ENCODE peak calls at places on chromosomes 12 and 14, in ten cellular contexts. One of them, this sample, is unnamed.

GRCh38 chr12:132194056-132194455 is 49.8 kb downstream of the NOC4L start:
- DNase-seq in OCI-LY7: peak
- DNase-seq in adrenal gland: no peak
- DNase-seq in PC-3: no peak
- DNase-seq in progenitor cell of endocrine pancreas: no peak
- DNase-seq in A549: peak
- DNase-seq in lower lobe of right lung: no peak
- DNase-seq in spleen: no peak
- DNase-seq in pancreas: no peak
- DNase-seq in body of pancreas: no peak
- DNase-seq in this sample: no peak

GRCh38 chr14:58677996-58678395 is 40.2 kb downstream of the DACT1 start:
- DNase-seq in OCI-LY7: no peak
- DNase-seq in adrenal gland: no peak
- DNase-seq in PC-3: no peak
- DNase-seq in progenitor cell of endocrine pancreas: no peak
- DNase-seq in A549: no peak
- DNase-seq in lower lobe of right lung: no peak
- DNase-seq in spleen: no peak
- DNase-seq in pancreas: no peak
- DNase-seq in body of pancreas: no peak
- DNase-seq in this sample: no peak

GRCh38 chr12:31728289-31728916 is 418 bp downstream of the AMN1 start:
- DNase-seq in OCI-LY7: peak
- DNase-seq in adrenal gland: peak
- DNase-seq in PC-3: no peak
- DNase-seq in progenitor cell of endocrine pancreas: no peak
- DNase-seq in A549: peak
- DNase-seq in lower lobe of right lung: peak
- DNase-seq in spleen: no peak
- DNase-seq in pancreas: peak
- DNase-seq in body of pancreas: peak
- DNase-seq in this sample: peak

GRCh38 chr14:31020834-31021575 is 4.4 kb upstream of the AP4S1 start:
- DNase-seq in OCI-LY7: no peak
- DNase-seq in adrenal gland: no peak
- DNase-seq in PC-3: no peak
- DNase-seq in progenitor cell of endocrine pancreas: no peak
- DNase-seq in A549: no peak
- DNase-seq in lower lobe of right lung: no peak
- DNase-seq in spleen: no peak
- DNase-seq in pancreas: no peak
- DNase-seq in body of pancreas: no peak
- DNase-seq in this sample: no peak

GRCh38 chr14:103061482-103061976 is 4.2 kb upstream of the CDC42BPB start:
- DNase-seq in OCI-LY7: no peak
- DNase-seq in adrenal gland: no peak
- DNase-seq in PC-3: no peak
- DNase-seq in progenitor cell of endocrine pancreas: no peak
- DNase-seq in A549: no peak
- DNase-seq in lower lobe of right lung: no peak
- DNase-seq in spleen: peak
- DNase-seq in pancreas: no peak
- DNase-seq in body of pancreas: no peak
- DNase-seq in this sample: no peak

GRCh38 chr14:73290279-73290678 is 53.0 kb downstream of the PAPLN start:
- DNase-seq in OCI-LY7: no peak
- DNase-seq in adrenal gland: no peak
- DNase-seq in PC-3: no peak
- DNase-seq in progenitor cell of endocrine pancreas: no peak
- DNase-seq in A549: no peak
- DNase-seq in lower lobe of right lung: no peak
- DNase-seq in spleen: no peak
- DNase-seq in pancreas: no peak
- DNase-seq in body of pancreas: no peak
- DNase-seq in this sample: peak

GRCh38 chr14:93079865-93080403 is 35.8 kb downstream of the ITPK1 start:
- DNase-seq in OCI-LY7: no peak
- DNase-seq in adrenal gland: no peak
- DNase-seq in PC-3: no peak
- DNase-seq in progenitor cell of endocrine pancreas: no peak
- DNase-seq in A549: no peak
- DNase-seq in lower lobe of right lung: no peak
- DNase-seq in spleen: no peak
- DNase-seq in pancreas: no peak
- DNase-seq in body of pancreas: no peak
- DNase-seq in this sample: no peak

GRCh38 chr14:24177041-24177825 is 5.4 kb downstream of the REC8 start:
- DNase-seq in OCI-LY7: no peak
- DNase-seq in adrenal gland: no peak
- DNase-seq in PC-3: no peak
- DNase-seq in progenitor cell of endocrine pancreas: no peak
- DNase-seq in A549: no peak
- DNase-seq in lower lobe of right lung: no peak
- DNase-seq in spleen: no peak
- DNase-seq in pancreas: no peak
- DNase-seq in body of pancreas: no peak
- DNase-seq in this sample: no peak

GRCh38 chr14:52082903-52083302 is 14.0 kb upstream of the NID2 start:
- DNase-seq in OCI-LY7: no peak
- DNase-seq in adrenal gland: no peak
- DNase-seq in PC-3: no peak
- DNase-seq in progenitor cell of endocrine pancreas: no peak
- DNase-seq in A549: no peak
- DNase-seq in lower lobe of right lung: no peak
- DNase-seq in spleen: no peak
- DNase-seq in pancreas: no peak
- DNase-seq in body of pancreas: no peak
- DNase-seq in this sample: no peak

GRCh38 chr12:15856097-15856982 is 25.8 kb upstream of the STRAP start:
- DNase-seq in OCI-LY7: peak
- DNase-seq in adrenal gland: peak
- DNase-seq in PC-3: peak
- DNase-seq in progenitor cell of endocrine pancreas: peak
- DNase-seq in A549: peak
- DNase-seq in lower lobe of right lung: no peak
- DNase-seq in spleen: no peak
- DNase-seq in pancreas: peak
- DNase-seq in body of pancreas: peak
- DNase-seq in this sample: peak

GRCh38 chr14:100393362-100393761 is 70.2 kb downstream of the SLC25A47 start:
- DNase-seq in OCI-LY7: no peak
- DNase-seq in adrenal gland: no peak
- DNase-seq in PC-3: no peak
- DNase-seq in progenitor cell of endocrine pancreas: no peak
- DNase-seq in A549: no peak
- DNase-seq in lower lobe of right lung: no peak
- DNase-seq in spleen: peak
- DNase-seq in pancreas: no peak
- DNase-seq in body of pancreas: no peak
- DNase-seq in this sample: no peak

GRCh38 chr14:67694791-67695393 is 672 bp downstream of the RDH11 start:
- DNase-seq in OCI-LY7: peak
- DNase-seq in adrenal gland: peak
- DNase-seq in PC-3: peak
- DNase-seq in progenitor cell of endocrine pancreas: peak
- DNase-seq in A549: peak
- DNase-seq in lower lobe of right lung: peak
- DNase-seq in spleen: peak
- DNase-seq in pancreas: peak
- DNase-seq in body of pancreas: peak
- DNase-seq in this sample: peak

GRCh38 chr14:68789798-68790655 is 2.8 kb downstream of the ZFP36L1 start:
- DNase-seq in OCI-LY7: no peak
- DNase-seq in adrenal gland: peak
- DNase-seq in PC-3: no peak
- DNase-seq in progenitor cell of endocrine pancreas: no peak
- DNase-seq in A549: no peak
- DNase-seq in lower lobe of right lung: no peak
- DNase-seq in spleen: peak
- DNase-seq in pancreas: no peak
- DNase-seq in body of pancreas: peak
- DNase-seq in this sample: no peak
- TF ChIP-seq CTCF in OCI-LY7: peak
- TF ChIP-seq CTCF in adrenal gland: no peak
- TF ChIP-seq CTCF in PC-3: peak
- TF ChIP-seq CTCF in progenitor cell of endocrine pancreas: no peak
- TF ChIP-seq CTCF in A549: no peak
- TF ChIP-seq CTCF in lower lobe of right lung: no peak
- TF ChIP-seq CTCF in spleen: no peak
- TF ChIP-seq CTCF in pancreas: no peak
- TF ChIP-seq CTCF in body of pancreas: no peak
- TF ChIP-seq CTCF in this sample: peak

GRCh38 chr12:3184485-3184884 is 107.3 kb downstream of the TSPAN9 start:
- DNase-seq in OCI-LY7: no peak
- DNase-seq in adrenal gland: no peak
- DNase-seq in PC-3: no peak
- DNase-seq in progenitor cell of endocrine pancreas: no peak
- DNase-seq in A549: no peak
- DNase-seq in lower lobe of right lung: no peak
- DNase-seq in spleen: no peak
- DNase-seq in pancreas: no peak
- DNase-seq in body of pancreas: no peak
- DNase-seq in this sample: no peak

GRCh38 chr12:3185260-3185870 is 108.2 kb downstream of the TSPAN9 start:
- DNase-seq in OCI-LY7: no peak
- DNase-seq in adrenal gland: no peak
- DNase-seq in PC-3: no peak
- DNase-seq in progenitor cell of endocrine pancreas: no peak
- DNase-seq in A549: no peak
- DNase-seq in lower lobe of right lung: no peak
- DNase-seq in spleen: no peak
- DNase-seq in pancreas: no peak
- DNase-seq in body of pancreas: no peak
- DNase-seq in this sample: no peak

GRCh38 chr12:3189282-3189681 is 112.1 kb downstream of the TSPAN9 start:
- DNase-seq in OCI-LY7: no peak
- DNase-seq in adrenal gland: no peak
- DNase-seq in PC-3: no peak
- DNase-seq in progenitor cell of endocrine pancreas: no peak
- DNase-seq in A549: no peak
- DNase-seq in lower lobe of right lung: no peak
- DNase-seq in spleen: no peak
- DNase-seq in pancreas: no peak
- DNase-seq in body of pancreas: no peak
- DNase-seq in this sample: no peak

GRCh38 chr12:3187846-3188755 is 110.9 kb downstream of the TSPAN9 start:
- DNase-seq in OCI-LY7: no peak
- DNase-seq in adrenal gland: no peak
- DNase-seq in PC-3: no peak
- DNase-seq in progenitor cell of endocrine pancreas: no peak
- DNase-seq in A549: no peak
- DNase-seq in lower lobe of right lung: no peak
- DNase-seq in spleen: no peak
- DNase-seq in pancreas: no peak
- DNase-seq in body of pancreas: no peak
- DNase-seq in this sample: no peak

GRCh38 chr12:3186546-3187237 is 109.5 kb downstream of the TSPAN9 start:
- DNase-seq in OCI-LY7: no peak
- DNase-seq in adrenal gland: no peak
- DNase-seq in PC-3: no peak
- DNase-seq in progenitor cell of endocrine pancreas: no peak
- DNase-seq in A549: no peak
- DNase-seq in lower lobe of right lung: no peak
- DNase-seq in spleen: no peak
- DNase-seq in pancreas: no peak
- DNase-seq in body of pancreas: no peak
- DNase-seq in this sample: peak
- TF ChIP-seq CTCF in OCI-LY7: no peak
- TF ChIP-seq CTCF in adrenal gland: no peak
- TF ChIP-seq CTCF in PC-3: no peak
- TF ChIP-seq CTCF in progenitor cell of endocrine pancreas: no peak
- TF ChIP-seq CTCF in A549: no peak
- TF ChIP-seq CTCF in lower lobe of right lung: no peak
- TF ChIP-seq CTCF in spleen: no peak
- TF ChIP-seq CTCF in pancreas: no peak
- TF ChIP-seq CTCF in body of pancreas: no peak
- TF ChIP-seq CTCF in this sample: no peak

DNA sequence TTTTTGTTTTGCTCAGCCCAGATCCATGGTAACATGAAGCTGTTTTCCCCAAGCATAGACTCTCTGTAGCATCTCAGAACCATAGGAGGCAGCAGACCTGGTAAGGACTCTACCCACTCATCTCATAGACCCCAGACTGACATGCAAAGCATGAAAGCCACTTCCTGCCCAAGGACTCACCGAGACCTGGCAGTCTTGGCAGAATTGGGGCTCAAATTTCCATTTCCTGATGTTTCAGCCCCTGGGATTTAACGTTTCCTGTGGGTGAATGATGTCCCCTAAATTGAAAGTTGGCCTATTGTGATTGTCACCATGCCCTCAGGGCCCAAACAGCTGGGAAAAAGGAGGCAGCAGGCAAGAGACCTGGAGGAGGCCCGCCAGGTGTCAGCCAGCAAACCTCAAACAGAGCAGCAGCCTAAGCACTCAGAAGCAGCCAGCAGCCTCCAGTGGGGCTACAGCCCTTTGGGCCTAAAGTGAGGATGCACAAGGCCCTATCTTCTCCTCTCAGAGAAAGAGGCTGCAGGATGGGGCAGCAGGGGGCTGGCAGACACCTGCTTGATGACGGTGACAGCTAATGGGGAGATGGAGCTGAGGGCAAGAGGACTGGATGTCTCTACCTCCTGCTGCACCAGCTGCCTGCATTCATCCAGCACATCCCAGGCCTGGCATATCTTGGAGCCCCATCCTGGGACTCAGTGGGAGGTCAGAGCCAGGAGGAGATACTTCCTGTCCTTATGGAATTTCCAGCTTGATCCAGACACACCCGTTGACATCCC is 8.5 kb downstream of the KRT85 start:
- DNase-seq in OCI-LY7: peak
- DNase-seq in adrenal gland: no peak
- DNase-seq in PC-3: peak
- DNase-seq in progenitor cell of endocrine pancreas: no peak
- DNase-seq in A549: no peak
- DNase-seq in lower lobe of right lung: no peak
- DNase-seq in spleen: peak
- DNase-seq in pancreas: no peak
- DNase-seq in body of pancreas: no peak
- DNase-seq in this sample: peak
- TF ChIP-seq CTCF in OCI-LY7: peak
- TF ChIP-seq CTCF in adrenal gland: no peak
- TF ChIP-seq CTCF in PC-3: no peak
- TF ChIP-seq CTCF in progenitor cell of endocrine pancreas: no peak
- TF ChIP-seq CTCF in A549: no peak
- TF ChIP-seq CTCF in lower lobe of right lung: no peak
- TF ChIP-seq CTCF in spleen: no peak
- TF ChIP-seq CTCF in pancreas: no peak
- TF ChIP-seq CTCF in body of pancreas: no peak
- TF ChIP-seq CTCF in this sample: no peak

GRCh38 chr12:123973552-123974341 is 732 bp downstream of the ZNF664 start:
- DNase-seq in OCI-LY7: peak
- DNase-seq in adrenal gland: peak
- DNase-seq in PC-3: peak
- DNase-seq in progenitor cell of endocrine pancreas: peak
- DNase-seq in A549: peak
- DNase-seq in lower lobe of right lung: peak
- DNase-seq in spleen: peak
- DNase-seq in pancreas: peak
- DNase-seq in body of pancreas: peak
- DNase-seq in this sample: peak
- TF ChIP-seq CTCF in OCI-LY7: no peak
- TF ChIP-seq CTCF in adrenal gland: no peak
- TF ChIP-seq CTCF in PC-3: no peak
- TF ChIP-seq CTCF in progenitor cell of endocrine pancreas: no peak
- TF ChIP-seq CTCF in A549: no peak
- TF ChIP-seq CTCF in lower lobe of right lung: no peak
- TF ChIP-seq CTCF in spleen: no peak
- TF ChIP-seq CTCF in pancreas: no peak
- TF ChIP-seq CTCF in body of pancreas: no peak
- TF ChIP-seq CTCF in this sample: no peak

This sample was measured in GM10248.